ENCODE peak calls at places on chromosomes 11 and 22, in eight cellular contexts. R, B, E, V, H, A, S and Z are unnamed samples. For H3K9me3, the result is how much of the 10 kb centered on the place peaks cover.

GRCh38 chr11:8221025-8221723 is 42.5 kb downstream of the LMO1 start:
- DNase-seq in R (no peak), B (no peak), E (no peak), V (no peak), H (no peak), A (no peak), S (no peak), Z (no peak)

GRCh38 chr22:35032571-35032970 is 33.4 kb upstream of the ISX start:
- DNase-seq in R (no peak), B (no peak), E (no peak), V (no peak), H (no peak), A (no peak), S (no peak), Z (no peak)

GRCh38 chr22:21778705-21779363 is 43.2 kb upstream of the YPEL1 start:
- DNase-seq in R (no peak), B (no peak), E (no peak), V (no peak), H (peak), A (no peak), S (no peak), Z (no peak)

GRCh38 chr22:23192133-23192532 is 11.8 kb downstream of the BCR start:
- DNase-seq in R (no peak), B (peak), E (no peak), V (no peak), H (no peak), A (no peak), S (no peak), Z (no peak)

GRCh38 chr11:45483361-45483760 is 182.1 kb downstream of the CHST1 start:
- DNase-seq in R (no peak), B (no peak), E (no peak), V (no peak), H (no peak), A (no peak), S (no peak), Z (no peak)

GRCh38 chr22:28810839-28811491 is 10.6 kb upstream of the XBP1 start:
- DNase-seq in R (no peak), B (no peak), E (peak), V (peak), H (no peak), A (no peak), S (peak), Z (no peak)

GRCh38 chr22:37274380-37274862 is 7.9 kb upstream of the CYTH4 start:
- DNase-seq in R (no peak), B (peak), E (no peak), V (no peak), H (no peak), A (no peak), S (no peak), Z (peak)

GRCh38 chr11:116193321-116194114 is 579.3 kb downstream of the BUD13 start:
- DNase-seq in R (peak), B (peak), E (peak), V (peak), H (peak), A (no peak), S (no peak), Z (peak)

GRCh38 chr22:41830174-41830573 is 2.7 kb upstream of the SREBF2 start:
- DNase-seq in R (no peak), B (no peak), E (no peak), V (no peak), H (no peak), A (no peak), S (no peak), Z (no peak)

GRCh38 chr22:30733081-30733680 is 38.5 kb downstream of the OSBP2 start:
- DNase-seq in R (no peak), B (no peak), E (peak), V (no peak), H (peak), A (no peak), S (no peak), Z (no peak)

GRCh38 chr11:64502634-64503033 is 88.4 kb upstream of the SLC22A12 start:
- DNase-seq in R (no peak), B (no peak), E (no peak), V (no peak), H (no peak), A (no peak), S (no peak), Z (no peak)

GRCh38 chr11:103051986-103052385 is 40.0 kb downstream of the DCUN1D5 start:
- DNase-seq in R (no peak), B (no peak), E (no peak), V (no peak), H (no peak), A (no peak), S (no peak), Z (no peak)

GRCh38 chr11:101617735-101618332 is 34.0 kb upstream of the TRPC6 start:
- DNase-seq in R (peak), B (no peak), E (no peak), V (no peak), H (no peak), A (no peak), S (no peak), Z (no peak)

GRCh38 chr11:69253028-69253427 is 40.9 kb upstream of the MYEOV start:
- DNase-seq in R (no peak), B (no peak), E (no peak), V (no peak), H (peak), A (no peak), S (no peak), Z (no peak)

GRCh38 chr11:93719310-93719709 is 22.0 kb downstream of the TAF1D start:
- DNase-seq in R (no peak), B (no peak), E (no peak), V (no peak), H (no peak), A (no peak), S (no peak), Z (no peak)

GRCh38 chr22:41429232-41429945 is 17.2 kb downstream of the TOB2 start:
- DNase-seq in R (no peak), B (no peak), E (no peak), V (no peak), H (no peak), A (no peak), S (no peak), Z (no peak)

GRCh38 chr11:67040147-67040546 is 16.5 kb upstream of the RHOD start:
- DNase-seq in R (no peak), B (no peak), E (no peak), V (no peak), H (no peak), A (no peak), S (no peak), Z (no peak)

GRCh38 chr22:24703101-24703500 is 71.4 kb downstream of the PIWIL3 start:
- DNase-seq in R (no peak), B (peak), E (no peak), V (peak), H (peak), A (no peak), S (no peak), Z (no peak)

GRCh38 chr11:95453616-95454118 is 222.7 kb upstream of the SESN3 start:
- DNase-seq in R (no peak), B (no peak), E (no peak), V (no peak), H (peak), A (no peak), S (no peak), Z (peak)

GRCh38 chr22:50620861-50621490 is 7.0 kb downstream of the ARSA start:
- DNase-seq in R (no peak), B (no peak), E (no peak), V (peak), H (no peak), A (peak), S (peak), Z (no peak)

GRCh38 chr11:118263694-118264567 is at the start of gene MPZL2:
- DNase-seq in R (peak), B (peak), E (peak), V (peak), H (no peak), A (no peak), S (no peak), Z (peak)

GRCh38 chr11:132114743-132115142 is 744.3 kb downstream of the NTM start:
- DNase-seq in R (no peak), B (no peak), E (no peak), V (no peak), H (no peak), A (no peak), S (no peak), Z (no peak)

GRCh38 chr11:101442171-101442570 is 141.6 kb downstream of the TRPC6 start:
- DNase-seq in R (no peak), B (peak), E (no peak), V (no peak), H (peak), A (no peak), S (no peak), Z (no peak)

GRCh38 chr11:120073196-120073595 is 64.7 kb downstream of the TRIM29 start:
- DNase-seq in R (no peak), B (no peak), E (no peak), V (no peak), H (no peak), A (no peak), S (no peak), Z (no peak)

DNA sequence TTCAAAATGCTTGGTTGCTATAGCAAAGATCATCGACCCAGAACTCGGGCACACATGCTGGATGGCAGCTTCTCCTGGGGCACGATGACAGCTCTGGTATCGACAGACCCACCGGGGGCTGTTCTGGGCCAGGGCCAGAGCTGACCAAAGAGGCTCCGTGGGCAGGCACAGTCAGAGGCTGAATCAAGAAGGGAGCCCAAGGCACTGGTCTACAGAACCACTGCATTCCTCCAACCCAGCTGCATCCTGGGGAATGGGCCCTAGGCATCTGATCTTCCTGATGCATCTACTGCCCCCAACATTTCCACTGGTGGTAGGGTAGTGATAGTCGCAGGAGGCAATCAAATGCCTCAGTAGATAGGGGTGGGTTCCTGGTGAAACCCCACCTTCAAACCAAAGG is 470.3 kb downstream of the TBC1D22A start:
- DNase-seq in R (no peak), B (no peak), E (no peak), V (no peak), H (no peak), A (no peak), S (no peak), Z (no peak)
- H3K9me3 ChIP-seq in R (under half), B (under half), E (under half), V (under half), H (under half), A (under half), S (under half), Z (under half)

DNA sequence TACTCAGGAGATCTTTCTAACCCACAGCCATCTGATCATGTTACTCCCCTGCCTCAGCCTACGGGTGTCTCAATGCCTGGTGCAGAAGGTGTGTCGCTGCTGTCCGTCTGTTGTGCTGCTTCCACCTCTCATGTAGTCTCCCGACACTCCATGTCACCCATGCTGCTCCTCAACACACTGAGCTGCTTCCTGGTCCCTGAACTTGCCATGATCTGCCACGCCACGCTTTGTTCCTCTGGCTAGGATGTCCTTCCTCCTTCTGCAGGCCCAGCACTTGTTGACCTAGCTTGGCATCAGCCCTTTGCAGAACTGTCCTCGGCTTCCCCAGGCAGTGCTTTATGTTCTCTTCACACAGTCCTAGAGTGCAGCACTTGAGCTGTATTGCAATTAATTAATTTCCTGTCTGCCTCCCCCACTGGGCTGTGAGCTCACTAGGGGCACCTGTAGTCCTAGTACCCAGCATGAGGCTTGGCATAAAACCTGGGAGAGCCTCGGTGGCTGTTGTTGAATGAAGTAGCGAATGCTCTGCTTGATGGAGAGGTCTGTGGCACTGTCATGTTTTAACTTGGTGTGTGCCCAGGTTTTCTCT is 9.5 kb downstream of the GTPBP1 start:
- DNase-seq in R (no peak), B (no peak), E (no peak), V (no peak), H (no peak), A (no peak), S (no peak), Z (no peak)
- H3K9me3 ChIP-seq in R (under half), B (under half), E (under half), V (under half), H (under half), A (under half), S (under half), Z (under half)

DNA sequence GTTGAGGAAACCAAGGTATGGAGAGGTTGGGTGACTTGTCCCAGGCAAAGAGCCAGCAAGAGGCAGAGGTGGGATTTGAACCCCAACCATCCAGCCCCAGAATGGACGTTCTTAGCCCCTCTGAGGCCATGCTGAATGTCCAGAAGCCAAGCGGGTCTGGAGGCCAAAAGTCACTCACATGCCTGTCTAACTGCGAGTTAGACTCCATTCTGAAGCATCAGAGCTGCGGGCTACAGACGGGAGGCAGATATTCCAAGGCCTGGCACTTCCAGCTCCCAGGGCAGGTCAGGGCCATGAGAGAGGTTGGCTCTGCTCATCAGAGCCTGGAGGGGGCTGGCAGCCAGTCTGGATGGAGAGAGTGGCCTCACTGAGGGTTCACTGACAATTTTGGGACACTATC is 616.5 kb downstream of the BRD1 start:
- DNase-seq in R (no peak), B (no peak), E (no peak), V (no peak), H (no peak), A (no peak), S (no peak), Z (peak)
- H3K9me3 ChIP-seq in R (under half), B (under half), E (under half), V (under half), H (under half), A (under half), S (under half), Z (under half)

DNA sequence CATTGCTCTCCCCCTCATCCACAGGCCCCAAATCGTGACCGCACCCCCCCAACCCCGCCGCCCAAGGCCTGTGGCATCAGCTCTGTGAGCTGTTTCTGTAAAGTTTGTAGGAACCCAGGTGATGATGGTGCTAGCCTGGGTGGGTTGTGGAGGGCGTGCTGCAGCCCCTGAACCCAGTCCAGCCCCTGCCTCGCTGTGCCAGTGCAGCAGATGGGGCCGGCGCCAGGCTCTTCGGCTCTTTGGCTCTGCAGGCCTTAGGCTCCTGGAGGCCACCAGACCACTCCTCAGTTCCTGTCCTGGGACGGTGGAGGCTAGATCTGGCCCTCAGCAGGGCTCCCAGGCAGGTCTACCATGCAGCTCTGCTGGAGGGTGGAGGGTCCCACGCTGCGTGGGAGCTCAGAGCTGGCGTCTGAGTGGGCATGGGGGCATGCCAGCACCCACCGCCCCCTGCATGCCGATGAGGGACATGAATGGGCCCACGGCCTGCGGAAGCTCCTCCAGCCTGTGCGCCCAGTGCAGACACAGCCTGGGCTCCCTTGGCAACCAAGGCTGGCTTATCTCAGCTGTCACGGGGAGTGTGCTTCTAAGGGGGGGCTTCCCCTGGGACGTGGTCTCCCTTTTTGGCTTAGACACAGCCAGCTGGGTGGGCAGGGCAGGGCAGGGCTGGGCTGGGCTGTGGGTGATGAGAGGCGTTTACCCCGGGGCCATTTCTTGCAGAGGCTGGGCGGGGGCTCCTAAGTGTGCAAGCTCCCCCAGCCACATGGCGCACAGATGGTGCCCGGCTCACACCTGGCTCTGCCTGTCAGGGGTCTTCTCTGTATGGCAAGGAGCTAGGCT is 1187.6 kb downstream of the BRD1 start:
- DNase-seq in R (no peak), B (no peak), E (no peak), V (no peak), H (no peak), A (no peak), S (no peak), Z (no peak)
- H3K9me3 ChIP-seq in R (under half), B (under half), E (under half), V (under half), H (under half), A (under half), S (under half), Z (under half)

GRCh38 chr11:70811483-70811882 is 413.2 kb downstream of the CTTN start:
- DNase-seq in R (no peak), B (no peak), E (no peak), V (no peak), H (no peak), A (no peak), S (no peak), Z (no peak)

GRCh38 chr11:70808686-70809375 is 410.5 kb downstream of the CTTN start:
- DNase-seq in R (no peak), B (no peak), E (no peak), V (no peak), H (no peak), A (no peak), S (no peak), Z (no peak)

GRCh38 chr11:70812472-70812871 is 414.1 kb downstream of the CTTN start:
- DNase-seq in R (no peak), B (no peak), E (no peak), V (no peak), H (no peak), A (no peak), S (no peak), Z (no peak)

GRCh38 chr11:70811915-70812314 is 413.6 kb downstream of the CTTN start:
- DNase-seq in R (no peak), B (no peak), E (no peak), V (no peak), H (no peak), A (no peak), S (no peak), Z (no peak)

DNA sequence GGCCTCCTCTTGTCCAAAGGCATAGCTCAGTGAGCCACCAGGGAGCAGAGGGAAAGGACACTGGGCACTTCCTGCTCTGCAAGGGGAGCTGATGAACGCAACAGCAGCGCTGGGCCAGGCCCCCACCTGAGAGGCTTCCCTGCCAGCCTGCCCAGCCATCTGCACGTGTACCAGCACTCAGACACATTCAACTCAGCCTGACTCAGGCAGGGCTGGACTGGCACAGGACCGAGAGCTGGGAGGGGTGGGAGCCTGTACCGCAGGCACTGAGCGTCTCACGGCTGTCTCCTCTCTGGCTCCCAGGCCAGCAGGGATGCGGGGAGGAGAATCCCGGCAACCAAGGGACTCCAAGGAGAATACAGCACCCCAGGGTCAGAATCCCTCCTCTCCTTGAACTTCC is 411.8 kb downstream of the CTTN start:
- DNase-seq in R (no peak), B (no peak), E (no peak), V (no peak), H (no peak), A (no peak), S (no peak), Z (no peak)
- H3K9me3 ChIP-seq in R (under half), B (under half), E (under half), V (under half), H (under half), A (under half), S (under half), Z (under half)

GRCh38 chr22:48084749-48085090 is 1322.3 kb downstream of the TBC1D22A start:
- DNase-seq in R (no peak), B (no peak), E (no peak), V (no peak), H (no peak), A (no peak), S (no peak), Z (no peak)
- H3K9me3 ChIP-seq in R (under half), B (under half), E (under half), V (under half), H (under half), A (under half), S (under half), Z (under half)

DNA sequence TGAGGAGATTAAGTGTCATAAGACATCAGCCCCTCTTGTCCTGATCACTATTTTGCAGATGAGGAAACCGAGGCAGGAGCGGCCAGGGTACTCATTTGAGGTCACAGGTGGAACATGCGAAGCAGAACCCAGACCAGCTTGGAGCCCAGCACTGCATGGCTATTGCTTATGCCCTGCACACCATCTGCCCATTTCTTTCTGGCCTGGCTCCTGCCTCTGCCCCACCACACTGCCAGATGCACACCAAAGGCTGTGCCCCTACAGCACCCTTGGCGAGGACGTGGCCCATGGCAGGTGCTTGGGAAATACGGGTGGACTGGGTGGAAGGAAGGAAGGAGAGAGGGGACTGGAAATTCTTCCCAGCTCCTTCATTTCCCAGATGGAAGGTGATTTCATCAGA is 222.9 kb downstream of the CTTN start:
- DNase-seq in R (no peak), B (no peak), E (no peak), V (no peak), H (no peak), A (no peak), S (no peak), Z (no peak)
- H3K9me3 ChIP-seq in R (under half), B (under half), E (under half), V (under half), H (under half), A (under half), S (under half), Z (under half)

GRCh38 chr22:48641906-48642475 is 1185.7 kb downstream of the BRD1 start:
- DNase-seq in R (no peak), B (no peak), E (no peak), V (no peak), H (no peak), A (no peak), S (no peak), Z (no peak)
- H3K9me3 ChIP-seq in R (under half), B (under half), E (under half), V (under half), H (under half), A (under half), S (under half), Z (under half)

GRCh38 chr22:49326558-49326957 is 501.1 kb downstream of the BRD1 start:
- DNase-seq in R (no peak), B (no peak), E (no peak), V (no peak), H (no peak), A (no peak), S (no peak), Z (no peak)

GRCh38 chr22:49327411-49327810 is 500.3 kb downstream of the BRD1 start:
- DNase-seq in R (no peak), B (no peak), E (no peak), V (no peak), H (no peak), A (no peak), S (no peak), Z (no peak)

GRCh38 chr22:49323751-49324415 is 503.8 kb downstream of the BRD1 start:
- DNase-seq in R (no peak), B (no peak), E (no peak), V (no peak), H (no peak), A (no peak), S (no peak), Z (no peak)

GRCh38 chr22:49324527-49325491 is 502.9 kb downstream of the BRD1 start:
- DNase-seq in R (no peak), B (no peak), E (no peak), V (no peak), H (no peak), A (no peak), S (no peak), Z (peak)

GRCh38 chr22:49325531-49326395 is 501.9 kb downstream of the BRD1 start:
- DNase-seq in R (no peak), B (no peak), E (no peak), V (no peak), H (no peak), A (no peak), S (no peak), Z (no peak)
- H3K9me3 ChIP-seq in R (under half), B (under half), E (under half), V (under half), H (under half), A (under half), S (under half), Z (under half)